ENCODE peak calls at places on chromosome 18, in ten cellular contexts. Z, T, R, E, Q, M, A, G, S and H are unnamed samples.

GRCh38 chr18:28995319-28995718 is 818.4 kb upstream of the CDH2 start:
- DNase-seq in Z (no peak), T (no peak), R (peak; percentile 10), E (no peak), Q (no peak), M (no peak), A (no peak), G (no peak), S (no peak), H (no peak)

GRCh38 chr18:79903787-79904356 is 47.6 kb downstream of the SLC66A2 start:
- DNase-seq in Z (no peak), T (no peak), R (peak; percentile 8), E (no peak), Q (no peak), M (no peak), A (no peak), G (no peak), S (no peak), H (no peak)

GRCh38 chr18:61199131-61199903 is 133.9 kb upstream of the CDH20 start:
- DNase-seq in Z (no peak), T (no peak), R (no peak), E (no peak), Q (no peak), M (no peak), A (no peak), G (no peak), S (no peak), H (no peak)

GRCh38 chr18:74507927-74508326 is 11.8 kb downstream of the CNDP2 start:
- DNase-seq in Z (no peak), T (no peak), R (no peak), E (no peak), Q (no peak), M (no peak), A (no peak), G (no peak), S (no peak), H (no peak)

GRCh38 chr18:58161659-58162058 is 117.6 kb downstream of the NEDD4L start:
- DNase-seq in Z (no peak), T (no peak), R (no peak), E (no peak), Q (no peak), M (no peak), A (no peak), G (peak; percentile 52), S (no peak), H (no peak)

GRCh38 chr18:46894124-46894523 is 23.2 kb downstream of the PIAS2 start:
- DNase-seq in Z (no peak), T (peak; percentile 2), R (no peak), E (no peak), Q (no peak), M (no peak), A (no peak), G (no peak), S (no peak), H (no peak)

GRCh38 chr18:37309059-37309458 is 256.5 kb downstream of the CELF4 start:
- DNase-seq in Z (no peak), T (no peak), R (no peak), E (no peak), Q (no peak), M (no peak), A (no peak), G (no peak), S (no peak), H (no peak)

GRCh38 chr18:48663931-48664847 is 125.4 kb downstream of the CTIF start:
- DNase-seq in Z (peak; percentile 40), T (peak; percentile 72), R (peak; percentile 84), E (peak; percentile 81), Q (no peak), M (peak; percentile 27), A (peak; percentile 72), G (peak; percentile 74), S (peak; percentile 80), H (peak; percentile 84)

GRCh38 chr18:24112874-24113615 is 25.8 kb upstream of the CABYR start:
- DNase-seq in Z (peak; percentile 33), T (no peak), R (peak; percentile 51), E (no peak), Q (peak; percentile 74), M (no peak), A (no peak), G (no peak), S (peak; percentile 86), H (peak; percentile 66)

GRCh38 chr18:42412896-42413295 is 457.9 kb downstream of the PIK3C3 start:
- DNase-seq in Z (no peak), T (no peak), R (no peak), E (no peak), Q (no peak), M (no peak), A (no peak), G (no peak), S (no peak), H (no peak)

GRCh38 chr18:46649071-46649862 is 7.8 kb downstream of the LOXHD1 start:
- DNase-seq in Z (no peak), T (no peak), R (no peak), E (no peak), Q (no peak), M (no peak), A (no peak), G (no peak), S (no peak), H (no peak)

GRCh38 chr18:5420909-5421308 is 122.9 kb downstream of the EPB41L3 start:
- DNase-seq in Z (no peak), T (no peak), R (no peak), E (no peak), Q (no peak), M (no peak), A (no peak), G (no peak), S (no peak), H (no peak)

GRCh38 chr18:9916067-9916684 is 2.4 kb downstream of the VAPA start:
- DNase-seq in Z (no peak), T (no peak), R (no peak), E (no peak), Q (no peak), M (no peak), A (no peak), G (no peak), S (no peak), H (no peak)

GRCh38 chr18:37710731-37711130 is 145.1 kb upstream of the CELF4 start:
- DNase-seq in Z (no peak), T (no peak), R (no peak), E (no peak), Q (no peak), M (no peak), A (no peak), G (no peak), S (no peak), H (no peak)

GRCh38 chr18:24293254-24293653 is 104.4 kb downstream of the OSBPL1A start:
- DNase-seq in Z (no peak), T (no peak), R (no peak), E (no peak), Q (no peak), M (no peak), A (no peak), G (no peak), S (no peak), H (no peak)

GRCh38 chr18:8696749-8697211 is 8.6 kb upstream of the MTCL1 start:
- DNase-seq in Z (peak; percentile 68), T (peak; percentile 78), R (peak; percentile 72), E (peak; percentile 75), Q (peak; percentile 96), M (peak; percentile 64), A (peak; percentile 75), G (peak; percentile 69), S (peak; percentile 76), H (peak; percentile 93)

GRCh38 chr18:12882416-12882815 is 1.6 kb downstream of the PTPN2 start:
- DNase-seq in Z (no peak), T (no peak), R (no peak), E (no peak), Q (no peak), M (no peak), A (no peak), G (no peak), S (no peak), H (no peak)

GRCh38 chr18:55485666-55486065 is 102.3 kb downstream of the TCF4 start:
- DNase-seq in Z (no peak), T (no peak), R (no peak), E (no peak), Q (no peak), M (no peak), A (no peak), G (no peak), S (no peak), H (no peak)

GRCh38 chr18:45828917-45829811 is 3.7 kb downstream of the SIGLEC15 start:
- DNase-seq in Z (no peak), T (no peak), R (no peak), E (no peak), Q (peak; percentile 91), M (no peak), A (no peak), G (no peak), S (no peak), H (no peak)

GRCh38 chr18:21074336-21075323 is 37.0 kb downstream of the ROCK1 start:
- DNase-seq in Z (no peak), T (no peak), R (no peak), E (no peak), Q (no peak), M (no peak), A (no peak), G (no peak), S (no peak), H (no peak)

GRCh38 chr18:48656582-48656981 is 117.8 kb downstream of the CTIF start:
- DNase-seq in Z (no peak), T (no peak), R (no peak), E (no peak), Q (no peak), M (no peak), A (no peak), G (no peak), S (no peak), H (no peak)

GRCh38 chr18:78980777-78981651 is 1.4 kb downstream of the SALL3 start:
- DNase-seq in Z (no peak), T (no peak), R (peak; percentile 58), E (no peak), Q (no peak), M (no peak), A (no peak), G (no peak), S (no peak), H (no peak)

GRCh38 chr18:67662996-67663395 is 146.5 kb upstream of the DSEL start:
- DNase-seq in Z (no peak), T (no peak), R (no peak), E (no peak), Q (no peak), M (no peak), A (no peak), G (no peak), S (no peak), H (no peak)

GRCh38 chr18:23964282-23965238 is 50.0 kb upstream of the TTC39C start:
- DNase-seq in Z (no peak), T (peak; percentile 60), R (no peak), E (no peak), Q (peak; percentile 50), M (peak; percentile 30), A (no peak), G (no peak), S (no peak), H (peak; percentile 81)

GRCh38 chr18:75638597-75639467 is 211.3 kb upstream of the SMIM21 start:
- DNase-seq in Z (no peak), T (no peak), R (no peak), E (peak; percentile 43), Q (peak; percentile 90), M (no peak), A (no peak), G (no peak), S (no peak), H (no peak)

GRCh38 chr18:78912862-78913261 is 66.8 kb upstream of the SALL3 start:
- DNase-seq in Z (no peak), T (no peak), R (no peak), E (no peak), Q (no peak), M (no peak), A (no peak), G (no peak), S (no peak), H (no peak)

GRCh38 chr18:58215005-58215404 is 171.0 kb downstream of the NEDD4L start:
- DNase-seq in Z (no peak), T (no peak), R (no peak), E (no peak), Q (peak; percentile 14), M (no peak), A (no peak), G (no peak), S (no peak), H (no peak)

GRCh38 chr18:8744038-8744437 is 38.7 kb downstream of the MTCL1 start:
- DNase-seq in Z (no peak), T (no peak), R (no peak), E (no peak), Q (no peak), M (no peak), A (no peak), G (no peak), S (no peak), H (no peak)